ENCODE peak calls at places on chromosome 17, in four cellular contexts. One of them, this sample, is unnamed.
A peak's percentile ranks its signal among the peaks of the same experiment; 100 is the strongest.

GRCh38 chr17:57945999-57946797 is 9.0 kb downstream of the CUEDC1 start:
- DNase-seq in HFFc6: peak; percentile 79
- DNase-seq in NCI-H446: no peak
- DNase-seq in ovary: no peak
- DNase-seq in this sample: no peak

GRCh38 chr17:968812-969766 is 10.5 kb downstream of the NXN start:
- DNase-seq in HFFc6: peak; percentile 42
- DNase-seq in NCI-H446: no peak
- DNase-seq in ovary: no peak
- DNase-seq in this sample: no peak

GRCh38 chr17:37743875-37744632 is 805 bp downstream of the HNF1B start:
- DNase-seq in NCI-H446: no peak
- DNase-seq in ovary: no peak
- DNase-seq in HFFc6: no peak
- DNase-seq in this sample: no peak

GRCh38 chr17:75352079-75352569 is 53.4 kb downstream of the GRB2 start:
- DNase-seq in NCI-H446: no peak
- DNase-seq in HFFc6: no peak
- DNase-seq in ovary: no peak
- DNase-seq in this sample: no peak

GRCh38 chr17:74968361-74968780 is 4.2 kb downstream of the HID1 start:
- DNase-seq in ovary: no peak
- DNase-seq in NCI-H446: no peak
- DNase-seq in HFFc6: no peak
- DNase-seq in this sample: no peak

GRCh38 chr17:1978396-1978962 is 46.7 kb downstream of the RTN4RL1 start:
- DNase-seq in ovary: no peak
- DNase-seq in HFFc6: no peak
- DNase-seq in NCI-H446: no peak
- DNase-seq in this sample: no peak

GRCh38 chr17:37518816-37519215 is 29.1 kb downstream of the DUSP14 start:
- DNase-seq in NCI-H446: no peak
- DNase-seq in ovary: no peak
- DNase-seq in HFFc6: no peak
- DNase-seq in this sample: no peak

GRCh38 chr17:65797809-65798208 is 236.4 kb upstream of the AXIN2 start:
- DNase-seq in HFFc6: no peak
- DNase-seq in ovary: no peak
- DNase-seq in NCI-H446: no peak
- DNase-seq in this sample: no peak

GRCh38 chr17:12230411-12230810 is 209.7 kb downstream of the MAP2K4 start:
- DNase-seq in NCI-H446: no peak
- DNase-seq in ovary: no peak
- DNase-seq in HFFc6: no peak
- DNase-seq in this sample: no peak

GRCh38 chr17:11404431-11404830 is 163.4 kb downstream of the SHISA6 start:
- DNase-seq in HFFc6: no peak
- DNase-seq in NCI-H446: no peak
- DNase-seq in ovary: no peak
- DNase-seq in this sample: peak; percentile 67

GRCh38 chr17:80726558-80727408 is 182.1 kb downstream of the RPTOR start:
- DNase-seq in ovary: no peak
- DNase-seq in NCI-H446: no peak
- DNase-seq in HFFc6: no peak
- DNase-seq in this sample: no peak

GRCh38 chr17:16493470-16494048 is 1.6 kb upstream of the LRRC75A start:
- DNase-seq in HFFc6: no peak
- DNase-seq in NCI-H446: no peak
- DNase-seq in ovary: no peak
- DNase-seq in this sample: no peak

GRCh38 chr17:67049025-67049739 is 4.8 kb downstream of the CACNG1 start:
- DNase-seq in ovary: no peak
- DNase-seq in NCI-H446: no peak
- DNase-seq in HFFc6: no peak
- DNase-seq in this sample: no peak

GRCh38 chr17:50830994-50831393 is 4.4 kb upstream of the WFIKKN2 start:
- DNase-seq in HFFc6: no peak
- DNase-seq in NCI-H446: peak; percentile 7
- DNase-seq in ovary: no peak
- DNase-seq in this sample: peak; percentile 87

GRCh38 chr17:16150251-16150859 is 65.0 kb downstream of the NCOR1 start:
- DNase-seq in NCI-H446: no peak
- DNase-seq in ovary: no peak
- DNase-seq in HFFc6: peak; percentile 24
- DNase-seq in this sample: no peak

GRCh38 chr17:29802256-29802655 is 127.8 kb downstream of the SSH2 start:
- DNase-seq in NCI-H446: no peak
- DNase-seq in HFFc6: no peak
- DNase-seq in ovary: no peak
- DNase-seq in this sample: no peak

GRCh38 chr17:51508048-51508447 is 247.7 kb downstream of the UTP18 start:
- DNase-seq in HFFc6: no peak
- DNase-seq in ovary: no peak
- DNase-seq in NCI-H446: no peak
- DNase-seq in this sample: no peak

GRCh38 chr17:41801374-41802062 is 10.2 kb downstream of the P3H4 start:
- DNase-seq in HFFc6: peak; percentile 61
- DNase-seq in NCI-H446: no peak
- DNase-seq in ovary: peak; percentile 89
- DNase-seq in this sample: peak; percentile 28

GRCh38 chr17:50257574-50258224 is 16.6 kb upstream of the TMEM92 start:
- DNase-seq in NCI-H446: no peak
- DNase-seq in ovary: peak; percentile 37
- DNase-seq in HFFc6: no peak
- DNase-seq in this sample: no peak

GRCh38 chr17:37608369-37609169 is 649 bp downstream of the SYNRG start:
- DNase-seq in NCI-H446: no peak
- DNase-seq in HFFc6: peak; percentile 9
- DNase-seq in ovary: no peak
- DNase-seq in this sample: no peak

GRCh38 chr17:43975898-43976297 is 22.2 kb upstream of the PYY start:
- DNase-seq in ovary: no peak
- DNase-seq in HFFc6: no peak
- DNase-seq in NCI-H446: no peak
- DNase-seq in this sample: no peak

GRCh38 chr17:68993112-68993511 is 37.9 kb upstream of the ABCA8 start:
- DNase-seq in ovary: no peak
- DNase-seq in NCI-H446: no peak
- DNase-seq in HFFc6: no peak
- DNase-seq in this sample: no peak

GRCh38 chr17:336110-337021 is 16.2 kb downstream of the RPH3AL start:
- DNase-seq in HFFc6: no peak
- DNase-seq in NCI-H446: no peak
- DNase-seq in ovary: peak; percentile 87
- DNase-seq in this sample: no peak

GRCh38 chr17:64327201-64327930 is 63.3 kb downstream of the PECAM1 start:
- DNase-seq in NCI-H446: no peak
- DNase-seq in HFFc6: no peak
- DNase-seq in ovary: peak; percentile 82
- DNase-seq in this sample: peak; percentile 16

GRCh38 chr17:82334622-82335394 is 1.2 kb upstream of the SECTM1 start:
- DNase-seq in HFFc6: no peak
- DNase-seq in NCI-H446: no peak
- DNase-seq in ovary: no peak
- DNase-seq in this sample: no peak

GRCh38 chr17:27929990-27930389 is 36.8 kb upstream of the LYRM9 start:
- DNase-seq in NCI-H446: no peak
- DNase-seq in ovary: no peak
- DNase-seq in HFFc6: no peak
- DNase-seq in this sample: no peak

GRCh38 chr17:61556224-61557188 is 34.5 kb downstream of the NACA2 start:
- DNase-seq in NCI-H446: no peak
- DNase-seq in ovary: no peak
- DNase-seq in HFFc6: no peak
- DNase-seq in this sample: no peak

GRCh38 chr17:33750943-33751701 is 458.0 kb upstream of the ASIC2 start:
- DNase-seq in NCI-H446: no peak
- DNase-seq in ovary: peak; percentile 58
- DNase-seq in HFFc6: peak; percentile 55
- DNase-seq in this sample: no peak

GRCh38 chr17:4509402-4509801 is 10.7 kb downstream of the SPNS2 start:
- DNase-seq in ovary: no peak
- DNase-seq in HFFc6: no peak
- DNase-seq in NCI-H446: no peak
- DNase-seq in this sample: no peak

GRCh38 chr17:47852113-47852949 is 1.4 kb upstream of the SP6 start:
- DNase-seq in ovary: no peak
- DNase-seq in NCI-H446: no peak
- DNase-seq in HFFc6: no peak
- DNase-seq in this sample: no peak

GRCh38 chr17:74566132-74566753 is 1.1 kb downstream of the CD300H start:
- DNase-seq in ovary: no peak
- DNase-seq in HFFc6: no peak
- DNase-seq in NCI-H446: no peak
- DNase-seq in this sample: no peak

GRCh38 chr17:66676421-66676820 is 158.5 kb upstream of the CACNG5 start:
- DNase-seq in HFFc6: no peak
- DNase-seq in ovary: no peak
- DNase-seq in NCI-H446: no peak
- DNase-seq in this sample: no peak

This sample was measured in DMS 273 treated with DMSO at 0.1 percent for 48 hours.